ENCODE peak calls at places on chromosomes 2 and 18, in six cellular contexts. W is HepG2, S is SK-N-SH, T is K562, K is H1, I is HCT116. U is an unnamed sample.

GRCh38 chr18:77658309-77658681 is 408.6 kb downstream of the GALR1 start:
- DNase-seq in W (no peak), S (no peak), T (no peak), K (no peak), I (no peak), U (no peak)

GRCh38 chr2:27185331-27186026 is 26.4 kb upstream of the ATRAID start:
- DNase-seq in W (peak; percentile 86), S (no peak), T (no peak), K (no peak), I (no peak), U (no peak)

GRCh38 chr2:238325694-238326093 is 5.4 kb downstream of the TRAF3IP1 start:
- DNase-seq in W (no peak), S (no peak), T (no peak), K (no peak), I (no peak), U (no peak)

GRCh38 chr2:57450170-57450569 is 596.4 kb upstream of the VRK2 start:
- DNase-seq in W (no peak), S (no peak), T (no peak), K (no peak), I (no peak), U (no peak)

GRCh38 chr2:229922449-229923386 is at the start of gene FBXO36:
- DNase-seq in W (peak; percentile 65), S (peak; percentile 73), T (peak; percentile 49), K (no peak), I (peak; percentile 80), U (peak; percentile 64)

GRCh38 chr2:154233231-154233630 is 361.5 kb downstream of the GALNT13 start:
- DNase-seq in W (no peak), S (no peak), T (no peak), K (no peak), I (no peak), U (no peak)

GRCh38 chr2:185978634-185979405 is 240.2 kb downstream of the FSIP2 start:
- DNase-seq in W (no peak), S (peak; percentile 6), T (no peak), K (no peak), I (peak; percentile 35), U (no peak)

GRCh38 chr18:34926683-34927082 is 114.5 kb upstream of the MAPRE2 start:
- DNase-seq in W (no peak), S (no peak), T (no peak), K (no peak), I (no peak), U (no peak)

GRCh38 chr2:132270981-132271546 is 109.3 kb upstream of the ANKRD30BL start:
- DNase-seq in W (no peak), S (no peak), T (no peak), K (no peak), I (no peak), U (no peak)

GRCh38 chr2:37342636-37343211 is 1.7 kb upstream of the QPCT start:
- DNase-seq in W (no peak), S (peak; percentile 62), T (no peak), K (no peak), I (no peak), U (no peak)

GRCh38 chr2:70932631-70933230 is 3.0 kb upstream of the ATP6V1B1 start:
- DNase-seq in W (no peak), S (no peak), T (no peak), K (no peak), I (no peak), U (no peak)

GRCh38 chr2:203688798-203689197 is 17.6 kb upstream of the CD28 start:
- DNase-seq in W (no peak), S (no peak), T (no peak), K (no peak), I (no peak), U (no peak)

GRCh38 chr18:44771957-44772917 is 91.5 kb downstream of the SETBP1 start:
- DNase-seq in W (peak; percentile 85), S (no peak), T (no peak), K (no peak), I (no peak), U (peak; percentile 21)

GRCh38 chr2:65053199-65053598 is 3.0 kb upstream of the CEP68 start:
- DNase-seq in W (no peak), S (no peak), T (no peak), K (no peak), I (no peak), U (no peak)

GRCh38 chr2:168915433-168916328 is 14.6 kb downstream of the G6PC2 start:
- DNase-seq in W (no peak), S (no peak), T (no peak), K (no peak), I (no peak), U (no peak)

GRCh38 chr2:186440506-186440905 is 45.6 kb upstream of the ZC3H15 start:
- DNase-seq in W (no peak), S (no peak), T (no peak), K (no peak), I (no peak), U (no peak)

GRCh38 chr2:222309766-222310165 is 11.0 kb upstream of the PAX3 start:
- DNase-seq in W (no peak), S (no peak), T (no peak), K (no peak), I (no peak), U (no peak)

GRCh38 chr2:26720322-26721166 is 28.0 kb downstream of the KCNK3 start:
- DNase-seq in W (peak; percentile 58), S (peak; percentile 92), T (no peak), K (no peak), I (peak; percentile 29), U (peak; percentile 49)

GRCh38 chr2:70645733-70646420 is 92.3 kb upstream of the TGFA start:
- DNase-seq in W (peak; percentile 17), S (peak; percentile 34), T (no peak), K (no peak), I (no peak), U (no peak)

GRCh38 chr2:174771136-174771535 is 6.9 kb upstream of the CHRNA1 start:
- DNase-seq in W (no peak), S (peak; percentile 52), T (no peak), K (no peak), I (no peak), U (no peak)

GRCh38 chr2:177983183-177983788 is 89.3 kb downstream of the PDE11A start:
- DNase-seq in W (peak; percentile 53), S (peak; percentile 70), T (peak; percentile 70), K (peak; percentile 15), I (peak; percentile 34), U (peak; percentile 16)

DNA sequence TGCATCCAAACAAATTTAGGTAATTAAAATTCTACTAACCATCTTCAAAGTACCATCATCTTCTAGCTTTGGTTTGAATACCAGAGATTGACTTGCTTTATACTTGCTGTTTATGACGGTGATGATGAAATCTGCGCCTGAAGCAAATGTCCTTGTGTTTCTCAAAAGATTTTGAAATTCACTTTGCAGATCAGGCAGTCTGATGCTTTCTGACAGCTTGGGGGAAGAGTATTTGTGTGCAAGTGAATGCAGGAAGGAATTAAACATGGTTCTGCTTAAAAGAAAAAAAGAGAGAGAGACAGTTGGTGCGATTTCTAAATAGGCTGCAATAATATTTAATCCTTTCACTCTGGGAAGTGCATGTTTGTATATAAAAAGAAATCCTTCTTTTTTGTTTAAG is 29.6 kb downstream of the CSRNP3 start:
- DNase-seq in W (no peak), S (no peak), T (no peak), K (no peak), I (no peak), U (no peak)
- TF ChIP-seq JUND in W (no peak), S (no peak), T (no peak), K (no peak), I (no peak), U (no peak)

DNA sequence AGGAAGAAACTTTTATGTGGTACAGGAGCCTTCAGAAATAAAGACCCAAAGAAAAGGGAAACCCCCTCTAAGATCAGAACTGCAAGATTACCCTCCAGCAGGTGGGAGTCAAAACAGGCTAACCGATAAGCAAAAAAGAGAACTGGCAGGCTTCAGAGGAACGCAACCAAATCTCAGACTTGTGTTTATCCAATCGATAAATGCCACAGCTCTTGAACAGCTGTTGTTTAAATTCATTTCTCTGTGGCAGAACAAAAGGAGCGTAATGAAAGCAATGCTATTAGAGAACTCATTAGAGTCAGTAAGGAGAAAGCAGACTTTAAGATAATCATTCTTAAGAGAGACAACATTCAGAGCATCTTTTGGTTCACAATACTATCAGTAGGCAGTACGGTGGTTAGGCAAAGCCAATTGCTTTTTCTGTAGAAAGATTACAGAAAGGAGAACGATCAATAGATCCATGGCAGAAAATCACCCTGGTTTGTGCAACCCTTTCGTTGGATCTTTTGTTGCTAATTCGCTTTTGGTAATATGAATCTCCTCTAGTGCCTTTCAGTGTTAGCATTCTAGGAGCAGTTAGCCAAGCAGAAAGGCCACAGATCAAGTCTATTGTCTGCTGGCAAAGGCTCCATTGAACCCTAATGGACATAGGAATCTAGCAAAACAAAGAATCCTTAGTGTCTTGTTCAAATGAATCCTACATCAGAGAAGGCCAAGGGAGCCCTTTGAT is 476.4 kb upstream of the CHST9 start:
- DNase-seq in W (no peak), S (no peak), T (no peak), K (peak; percentile 13), I (no peak), U (no peak)
- TF ChIP-seq JUND in W (no peak), S (no peak), T (no peak), K (no peak), I (no peak), U (no peak)

GRCh38 chr2:237090906-237091305 is 5.2 kb downstream of the COPS8 start:
- DNase-seq in W (no peak), S (no peak), T (no peak), K (no peak), I (no peak), U (no peak)
- TF ChIP-seq JUND in W (no peak), S (no peak), T (no peak), K (no peak), I (no peak), U (no peak)

GRCh38 chr2:112640467-112640799 is 5.3 kb upstream of the SLC20A1 start:
- DNase-seq in W (no peak), S (no peak), T (no peak), K (no peak), I (no peak), U (no peak)

GRCh38 chr2:112643488-112643887 is 2.3 kb upstream of the SLC20A1 start:
- DNase-seq in W (no peak), S (no peak), T (no peak), K (no peak), I (no peak), U (no peak)

GRCh38 chr2:112642961-112643360 is 2.8 kb upstream of the SLC20A1 start:
- DNase-seq in W (no peak), S (no peak), T (no peak), K (no peak), I (no peak), U (no peak)

GRCh38 chr2:112642561-112642960 is 3.2 kb upstream of the SLC20A1 start:
- DNase-seq in W (no peak), S (no peak), T (no peak), K (no peak), I (no peak), U (no peak)

DNA sequence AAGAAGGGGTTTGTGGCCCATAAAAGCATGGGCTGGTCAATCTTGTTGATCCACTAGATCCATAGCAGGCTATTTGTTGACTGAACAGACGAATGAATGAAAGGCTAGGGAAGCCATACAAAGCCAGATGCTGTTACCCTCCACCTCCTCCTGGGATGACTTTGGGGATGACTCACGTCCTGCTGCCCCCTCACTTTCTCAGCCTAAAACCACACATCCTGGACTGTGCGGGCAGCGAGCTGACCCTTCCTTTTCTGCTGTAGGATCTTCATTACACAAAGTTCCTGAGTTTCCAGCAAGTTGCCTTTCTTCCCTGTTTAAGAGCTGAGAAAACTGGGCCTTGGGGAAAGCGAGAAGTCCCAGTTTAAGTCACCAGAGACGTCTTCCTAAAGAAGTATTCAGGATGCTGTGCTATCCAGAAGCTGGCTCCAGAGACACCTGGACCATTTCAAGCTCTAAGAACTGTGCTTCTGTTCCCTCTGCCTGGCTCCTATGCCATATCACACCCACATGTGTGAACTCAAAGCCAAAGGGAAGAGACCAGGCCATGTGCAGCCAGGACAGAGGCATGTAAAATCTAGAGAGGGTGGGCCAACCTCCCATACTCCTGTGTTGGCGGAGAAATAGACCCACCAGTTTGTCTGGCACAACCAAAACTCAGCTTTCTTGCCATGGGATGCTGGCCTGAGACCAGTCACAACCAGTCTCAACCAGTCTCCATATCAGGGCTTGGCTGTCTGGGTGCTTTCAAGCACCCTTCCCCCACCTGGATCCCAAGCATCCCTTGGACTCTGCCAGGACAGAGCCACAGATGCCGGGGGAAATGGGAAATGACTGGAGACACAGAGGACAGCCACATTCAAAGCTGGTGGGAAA is 4.7 kb upstream of the SLC20A1 start:
- DNase-seq in W (no peak), S (no peak), T (no peak), K (no peak), I (no peak), U (no peak)
- TF ChIP-seq JUND in W (no peak), S (peak; percentile 86), T (peak; percentile 96), K (no peak), I (no peak), U (no peak)